ENCODE peak calls at places on chromosomes 7 and 10, in five cellular contexts. K, T, W, S and D are unnamed samples.

GRCh38 chr10:51860257-51860656 is 160.9 kb upstream of the CSTF2T start:
- DNase-seq in K (peak), T (no peak), W (no peak), S (peak), D (peak)

GRCh38 chr10:96505150-96506136 is 8.3 kb downstream of the TLL2 start:
- DNase-seq in K (no peak), T (no peak), W (no peak), S (no peak), D (peak)

GRCh38 chr10:93397020-93397419 is 85.1 kb downstream of the MYOF start:
- DNase-seq in K (peak), T (no peak), W (no peak), S (no peak), D (no peak)

GRCh38 chr7:8356071-8356470 is 77.3 kb upstream of the NXPH1 start:
- DNase-seq in K (no peak), T (no peak), W (no peak), S (no peak), D (no peak)

GRCh38 chr10:34575882-34576281 is 239.2 kb downstream of the PARD3 start:
- DNase-seq in K (no peak), T (no peak), W (no peak), S (no peak), D (no peak)

GRCh38 chr10:30630571-30630970 is 1.0 kb upstream of the LYZL2 start:
- DNase-seq in K (peak), T (no peak), W (no peak), S (peak), D (peak)

GRCh38 chr7:43594020-43594419 is 11.1 kb downstream of the STK17A start:
- DNase-seq in K (no peak), T (no peak), W (no peak), S (no peak), D (no peak)

GRCh38 chr10:129417882-129418281 is 49.2 kb upstream of the MGMT start:
- DNase-seq in K (peak), T (no peak), W (no peak), S (no peak), D (no peak)

GRCh38 chr7:138666385-138666784 is 34.8 kb downstream of the SVOPL start:
- DNase-seq in K (no peak), T (no peak), W (no peak), S (no peak), D (no peak)

GRCh38 chr10:33621143-33621542 is 286.7 kb upstream of the NRP1 start:
- DNase-seq in K (no peak), T (no peak), W (no peak), S (no peak), D (no peak)

GRCh38 chr10:76286536-76286935 is 855.1 kb downstream of the LRMDA start:
- DNase-seq in K (peak), T (no peak), W (no peak), S (no peak), D (peak)

GRCh38 chr7:143410523-143411004 is 1.9 kb upstream of the EPHA1 start:
- DNase-seq in K (peak), T (no peak), W (no peak), S (no peak), D (peak)

GRCh38 chr7:85750454-85750949 is 563.6 kb upstream of the SEMA3D start:
- DNase-seq in K (peak), T (peak), W (no peak), S (peak), D (peak)

GRCh38 chr10:69684020-69684980 is 54.3 kb downstream of the FAM241B start:
- DNase-seq in K (no peak), T (no peak), W (no peak), S (no peak), D (peak)

GRCh38 chr7:424301-424935 is 95.2 kb downstream of the PDGFA start:
- DNase-seq in K (no peak), T (no peak), W (no peak), S (no peak), D (no peak)

GRCh38 chr7:145216876-145217275 is 381.0 kb upstream of the TPK1 start:
- DNase-seq in K (peak), T (no peak), W (no peak), S (peak), D (no peak)

GRCh38 chr10:132292287-132292971 is 15.3 kb downstream of the STK32C start:
- DNase-seq in K (no peak), T (no peak), W (no peak), S (no peak), D (no peak)

GRCh38 chr10:113108180-113108835 is 158.3 kb downstream of the TCF7L2 start:
- DNase-seq in K (no peak), T (peak), W (peak), S (peak), D (no peak)

GRCh38 chr10:74947781-74948401 is 121.5 kb downstream of the KAT6B start:
- DNase-seq in K (no peak), T (no peak), W (no peak), S (no peak), D (no peak)

GRCh38 chr7:99396914-99397631 is 11.3 kb downstream of the PDAP1 start:
- DNase-seq in K (no peak), T (no peak), W (no peak), S (no peak), D (no peak)

GRCh38 chr10:79025113-79025832 is 43.5 kb upstream of the ZMIZ1 start:
- DNase-seq in K (no peak), T (peak), W (peak), S (no peak), D (peak)

GRCh38 chr7:39709768-39710291 is 86.5 kb downstream of the RALA start:
- DNase-seq in K (peak), T (no peak), W (no peak), S (no peak), D (peak)

GRCh38 chr10:29753283-29753682 is 118.5 kb upstream of the SVIL start:
- DNase-seq in K (no peak), T (no peak), W (no peak), S (no peak), D (no peak)

GRCh38 chr7:130180571-130180971 is 24.6 kb downstream of the TMEM209 start:
- DNase-seq in K (no peak), T (peak), W (no peak), S (peak), D (no peak)

GRCh38 chr10:113445736-113446135 is 107.1 kb upstream of the HABP2 start:
- DNase-seq in K (no peak), T (no peak), W (no peak), S (no peak), D (no peak)

GRCh38 chr7:151249034-151249731 is 689 bp upstream of the SMARCD3 start:
- DNase-seq in K (peak), T (peak), W (no peak), S (peak), D (peak)

GRCh38 chr7:26619348-26619747 is 245.0 kb downstream of the SKAP2 start:
- DNase-seq in K (no peak), T (no peak), W (no peak), S (no peak), D (no peak)

GRCh38 chr10:121154846-121155245 is 303.7 kb downstream of the WDR11 start:
- DNase-seq in K (no peak), T (no peak), W (no peak), S (peak), D (no peak)

GRCh38 chr7:1290262-1291039 is 57.8 kb downstream of the UNCX start:
- DNase-seq in K (peak), T (peak), W (no peak), S (no peak), D (peak)

GRCh38 chr7:24825931-24826661 is 68.8 kb upstream of the GSDME start:
- DNase-seq in K (peak), T (no peak), W (no peak), S (peak), D (peak)